ENCODE peak calls at places on chromosome 7, in four cellular contexts. R is HepG2, I is GM12878, L is K562. U is an unnamed sample.

GRCh38 chr7:99864041-99864440 is 12.8 kb downstream of the OR2AE1 start:
- DNase-seq in I (no peak), R (no peak), L (no peak), U (no peak)

GRCh38 chr7:132422502-132423101 is 153.7 kb downstream of the PLXNA4 start:
- DNase-seq in R (no peak), L (no peak), I (no peak), U (no peak)

GRCh38 chr7:128361463-128362441 is at the start of gene PRRT4:
- DNase-seq in I (no peak), L (peak; percentile 77), R (no peak), U (peak; percentile 72)

GRCh38 chr7:834277-834676 is 2.0 kb downstream of the SUN1 start:
- DNase-seq in R (no peak), I (no peak), L (no peak), U (no peak)

GRCh38 chr7:76086070-76086469 is 38.2 kb downstream of the MDH2 start:
- DNase-seq in R (no peak), L (no peak), I (no peak), U (no peak)

GRCh38 chr7:100191775-100192174 is 14.1 kb downstream of the STAG3 start:
- DNase-seq in I (no peak), L (no peak), R (no peak), U (no peak)

GRCh38 chr7:119197872-119198527 is 973.5 kb downstream of the ANKRD7 start:
- DNase-seq in R (peak; percentile 41), I (peak; percentile 0), L (peak; percentile 14), U (peak; percentile 34)

GRCh38 chr7:116216956-116217570 is 6.7 kb downstream of the TES start:
- DNase-seq in I (no peak), R (no peak), L (no peak), U (no peak)

GRCh38 chr7:139523199-139523941 is at the start of gene CLEC2L:
- DNase-seq in I (no peak), R (no peak), L (peak; percentile 35), U (no peak)

GRCh38 chr7:20301311-20301939 is 29.3 kb upstream of the ITGB8 start:
- DNase-seq in R (no peak), I (no peak), L (no peak), U (no peak)

GRCh38 chr7:38673795-38674194 is 42.6 kb upstream of the AMPH start:
- DNase-seq in R (no peak), I (no peak), L (no peak), U (no peak)

GRCh38 chr7:90207956-90208355 is 3.6 kb upstream of the STEAP2 start:
- DNase-seq in R (no peak), L (no peak), I (no peak), U (no peak)

GRCh38 chr7:137970263-137970975 is 31.5 kb downstream of the CREB3L2 start:
- DNase-seq in L (no peak), R (no peak), I (no peak), U (no peak)

GRCh38 chr7:137989590-137989989 is 12.3 kb downstream of the CREB3L2 start:
- DNase-seq in R (no peak), L (no peak), I (no peak), U (no peak)

GRCh38 chr7:151010307-151011096 is 13.8 kb downstream of the ATG9B start:
- DNase-seq in R (no peak), L (peak; percentile 78), I (no peak), U (no peak)

GRCh38 chr7:123265853-123266252 is 66.1 kb upstream of the SLC13A1 start:
- DNase-seq in I (no peak), L (no peak), R (no peak), U (no peak)

GRCh38 chr7:6631605-6632004 is 5.5 kb upstream of the ZNF316 start:
- DNase-seq in L (no peak), I (no peak), R (no peak), U (no peak)

GRCh38 chr7:95772298-95772770 is at the start of gene DYNC1I1:
- DNase-seq in L (peak; percentile 84), R (peak; percentile 21), I (no peak), U (peak; percentile 75)

GRCh38 chr7:2199956-2200583 is 32.7 kb downstream of the MAD1L1 start:
- DNase-seq in I (no peak), L (no peak), R (no peak), U (no peak)

GRCh38 chr7:6226194-6226799 is 46.1 kb downstream of the CYTH3 start:
- DNase-seq in L (no peak), R (no peak), I (no peak), U (no peak)

GRCh38 chr7:151334628-151335027 is 7.0 kb upstream of the NUB1 start:
- DNase-seq in R (no peak), L (no peak), I (no peak), U (no peak)

GRCh38 chr7:123120286-123120685 is 79.5 kb downstream of the SLC13A1 start:
- DNase-seq in I (no peak), L (no peak), R (no peak), U (no peak)

GRCh38 chr7:23230586-23231195 is 15.9 kb upstream of the GPNMB start:
- DNase-seq in L (no peak), R (no peak), I (no peak), U (no peak)

GRCh38 chr7:98202367-98203195 is 8.7 kb upstream of the BHLHA15 start:
- DNase-seq in R (no peak), L (no peak), I (peak; percentile 94), U (no peak)

GRCh38 chr7:86785641-86786040 is 141.9 kb downstream of the GRM3 start:
- DNase-seq in I (peak; percentile 57), L (no peak), R (no peak), U (no peak)
- TF ChIP-seq TARDBP in I (no peak), L (no peak), R (no peak), U (no peak)

DNA sequence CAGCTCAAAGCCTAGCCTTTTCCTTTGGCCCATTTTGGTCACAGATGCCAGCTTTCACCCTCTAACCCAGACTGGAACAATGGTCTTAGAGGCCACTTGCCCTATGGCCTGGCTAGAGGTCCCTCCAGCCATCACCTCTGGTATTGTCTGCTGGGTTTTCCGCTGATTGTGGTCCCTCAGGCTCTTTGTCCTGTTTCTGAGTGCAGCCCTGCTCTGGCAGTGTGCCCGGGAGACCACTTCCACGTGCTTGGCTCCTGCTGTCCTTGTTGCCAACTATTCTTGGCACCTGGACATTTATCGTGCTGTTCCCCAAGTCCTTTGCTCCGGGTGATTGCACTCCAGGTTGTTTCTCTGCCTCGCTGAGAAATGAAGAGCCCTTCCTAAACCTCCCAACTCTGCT is 53.3 kb upstream of the FAM180A start:
- DNase-seq in L (no peak), R (no peak), I (no peak), U (no peak)
- TF ChIP-seq TARDBP in L (no peak), R (no peak), I (no peak), U (no peak)

GRCh38 chr7:40244226-40244625 is 109.4 kb downstream of the SUGCT start:
- DNase-seq in R (no peak), I (no peak), L (no peak), U (no peak)
- TF ChIP-seq TARDBP in R (no peak), I (no peak), L (no peak), U (no peak)

DNA sequence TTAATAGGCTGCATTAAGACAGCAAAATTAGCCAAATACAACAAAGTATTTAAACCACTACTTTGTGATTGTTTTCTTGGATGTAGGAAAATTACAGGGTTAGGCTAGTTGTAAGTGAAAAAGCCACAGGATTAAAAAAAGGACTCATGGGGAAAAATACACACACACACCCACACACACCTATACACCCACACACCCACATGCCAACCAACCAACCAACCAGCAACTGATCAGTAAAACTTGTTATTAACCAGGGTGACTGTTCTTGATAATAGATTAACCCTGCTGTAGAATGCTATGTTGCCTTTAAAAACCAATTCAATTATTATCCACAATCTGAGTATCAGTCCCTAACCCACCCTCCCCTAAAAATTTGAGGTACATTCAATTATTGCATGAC is 49.0 kb downstream of the MTPN start:
- DNase-seq in L (no peak), I (no peak), R (no peak), U (no peak)
- TF ChIP-seq TARDBP in L (no peak), I (no peak), R (no peak), U (no peak)

GRCh38 chr7:47475880-47476227 is 106.1 kb downstream of the TNS3 start:
- DNase-seq in L (no peak), R (no peak), I (no peak), U (no peak)
- TF ChIP-seq TARDBP in L (no peak), R (no peak), I (no peak), U (no peak)

GRCh38 chr7:155560982-155561686 is 14.8 kb upstream of the CNPY1 start:
- DNase-seq in L (no peak), R (no peak), I (no peak), U (no peak)
- TF ChIP-seq TARDBP in L (no peak), R (no peak), I (no peak), U (no peak)

DNA sequence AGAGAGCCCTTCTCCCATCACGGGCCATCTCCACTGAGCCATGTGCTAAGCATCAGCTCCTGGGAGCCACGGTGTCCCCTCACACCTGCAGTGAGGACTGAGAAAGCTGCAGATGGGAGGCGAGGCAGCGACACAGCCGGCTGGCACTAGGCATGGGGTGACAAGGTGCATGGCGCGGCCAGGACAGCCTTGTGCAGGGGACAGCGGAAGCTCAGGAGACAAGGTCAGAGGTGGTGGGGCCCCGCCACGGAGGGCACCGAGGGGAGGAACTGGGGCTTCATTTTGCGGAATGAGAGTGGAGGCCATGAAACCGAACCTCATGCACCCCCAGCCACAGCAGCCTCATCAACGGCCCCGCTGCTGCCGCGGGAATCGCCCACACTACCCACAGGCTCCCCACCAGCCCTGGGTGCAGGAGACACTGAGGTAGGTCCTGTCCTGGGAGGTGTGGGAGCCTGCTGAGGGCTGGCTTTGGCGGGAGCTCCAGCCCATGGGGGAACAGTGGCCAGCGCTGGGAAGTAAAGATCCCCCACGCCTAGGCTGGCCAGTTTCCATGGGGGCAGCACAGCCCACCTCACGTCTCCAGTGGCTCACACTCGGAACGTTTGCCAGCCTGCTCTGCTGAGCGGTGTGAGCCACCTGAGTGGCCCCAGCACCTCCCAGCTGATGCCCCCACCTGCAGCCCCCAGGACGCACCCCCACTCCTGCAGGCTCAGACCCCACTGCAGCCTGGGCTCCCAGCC is 71.2 kb upstream of the INSIG1 start:
- DNase-seq in L (no peak), R (no peak), I (no peak), U (no peak)
- TF ChIP-seq TARDBP in L (no peak), R (no peak), I (no peak), U (no peak)

DNA sequence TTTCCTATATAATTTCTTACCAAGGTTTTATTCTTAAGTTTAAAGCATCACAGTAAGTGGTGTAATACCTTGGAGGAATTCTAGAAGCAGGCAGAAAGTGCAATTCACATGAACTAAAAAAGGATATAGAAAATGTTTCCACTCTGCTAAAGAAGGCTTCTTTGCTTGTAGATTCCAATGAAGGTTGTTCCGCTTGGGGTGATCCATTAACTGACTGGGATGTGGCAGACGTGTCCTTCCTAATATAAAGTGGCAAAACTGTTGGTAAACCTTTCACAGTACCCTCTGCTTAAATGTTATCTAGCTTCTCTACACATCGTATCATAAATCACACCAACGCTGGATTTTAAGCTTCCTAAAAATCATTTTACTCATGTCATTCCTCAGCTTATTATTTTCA is 2.3 kb downstream of the ZC3HC1 start:
- DNase-seq in I (no peak), R (no peak), L (no peak), U (no peak)
- TF ChIP-seq TARDBP in I (no peak), R (no peak), L (no peak), U (no peak)

GRCh38 chr7:43307522-43307921 is 195.1 kb downstream of the HECW1 start:
- DNase-seq in R (no peak), I (no peak), L (no peak), U (no peak)
- TF ChIP-seq TARDBP in R (no peak), I (no peak), L (no peak), U (no peak)

U was measured in HEK293T.